ENCODE peak calls at places on chromosome 14, in four cellular contexts. O is HCT116, S is sigmoid colon, U is prostate gland. W is an unnamed sample.

GRCh38 chr14:56810341-56810740 is at the start of gene OTX2:
- DNase-seq in O (no peak), S (no peak), U (no peak), W (no peak)

GRCh38 chr14:105860615-105861580 is 334.5 kb downstream of the TMEM121 start:
- DNase-seq in O (no peak), S (peak), U (no peak), W (no peak)

GRCh38 chr14:36555998-36556743 is 26.2 kb downstream of the NKX2-8 start:
- DNase-seq in O (no peak), S (no peak), U (no peak), W (no peak)

GRCh38 chr14:55654233-55654632 is 74.2 kb downstream of the KTN1 start:
- DNase-seq in O (no peak), S (no peak), U (no peak), W (no peak)

GRCh38 chr14:35158951-35159653 is 36.8 kb downstream of the PRORP start:
- DNase-seq in O (no peak), S (no peak), U (no peak), W (no peak)

GRCh38 chr14:77622562-77622961 is 6.1 kb upstream of the SPTLC2 start:
- DNase-seq in O (no peak), S (no peak), U (no peak), W (no peak)

GRCh38 chr14:71245659-71246361 is 338.6 kb downstream of the PCNX1 start:
- DNase-seq in O (no peak), S (no peak), U (no peak), W (no peak)

GRCh38 chr14:71536015-71536535 is 396.2 kb upstream of the RGS6 start:
- DNase-seq in O (no peak), S (no peak), U (no peak), W (no peak)

GRCh38 chr14:99195602-99196309 is 76.2 kb downstream of the BCL11B start:
- DNase-seq in O (no peak), S (no peak), U (peak), W (no peak)
- H3K27ac ChIP-seq in O (no peak), S (no peak), U (no peak), W (peak)

GRCh38 chr14:49992901-49993335 is 100.0 kb downstream of the ARF6 start:
- DNase-seq in O (no peak), S (no peak), U (no peak), W (no peak)
- TF ChIP-seq POLR2AphosphoS5 in O (no peak), S (no peak), U (no peak), W (no peak)

GRCh38 chr14:74586681-74587362 is 25.2 kb downstream of the LTBP2 start:
- DNase-seq in O (no peak), S (no peak), U (no peak), W (no peak)

GRCh38 chr14:74584966-74585365 is 27.1 kb downstream of the LTBP2 start:
- DNase-seq in O (no peak), S (peak), U (no peak), W (no peak)

GRCh38 chr14:74582910-74583581 is 29.0 kb downstream of the LTBP2 start:
- DNase-seq in O (no peak), S (peak), U (no peak), W (no peak)

GRCh38 chr14:74585406-74586335 is 26.4 kb downstream of the LTBP2 start:
- DNase-seq in O (no peak), S (no peak), U (no peak), W (no peak)

GRCh38 chr14:74583689-74584434 is 28.2 kb downstream of the LTBP2 start:
- DNase-seq in O (peak), S (peak), U (no peak), W (no peak)
- H3K27ac ChIP-seq in O (peak), S (no peak), U (no peak), W (no peak)

GRCh38 chr14:90332271-90332584 is 487 bp upstream of the NRDE2 start:
- DNase-seq in O (no peak), S (no peak), U (no peak), W (no peak)

GRCh38 chr14:90336985-90337384 is 5.2 kb upstream of the NRDE2 start:
- DNase-seq in O (no peak), S (no peak), U (no peak), W (no peak)

GRCh38 chr14:90336401-90336800 is 4.7 kb upstream of the NRDE2 start:
- DNase-seq in O (no peak), S (no peak), U (no peak), W (no peak)

GRCh38 chr14:90330203-90331196 is 1.2 kb downstream of the NRDE2 start:
- DNase-seq in O (no peak), S (no peak), U (no peak), W (no peak)

GRCh38 chr14:90331497-90332270 is at the start of gene NRDE2:
- DNase-seq in O (peak), S (peak), U (peak), W (peak)
- TF ChIP-seq POLR2AphosphoS5 in O (peak), S (peak), U (peak), W (peak)

DNA sequence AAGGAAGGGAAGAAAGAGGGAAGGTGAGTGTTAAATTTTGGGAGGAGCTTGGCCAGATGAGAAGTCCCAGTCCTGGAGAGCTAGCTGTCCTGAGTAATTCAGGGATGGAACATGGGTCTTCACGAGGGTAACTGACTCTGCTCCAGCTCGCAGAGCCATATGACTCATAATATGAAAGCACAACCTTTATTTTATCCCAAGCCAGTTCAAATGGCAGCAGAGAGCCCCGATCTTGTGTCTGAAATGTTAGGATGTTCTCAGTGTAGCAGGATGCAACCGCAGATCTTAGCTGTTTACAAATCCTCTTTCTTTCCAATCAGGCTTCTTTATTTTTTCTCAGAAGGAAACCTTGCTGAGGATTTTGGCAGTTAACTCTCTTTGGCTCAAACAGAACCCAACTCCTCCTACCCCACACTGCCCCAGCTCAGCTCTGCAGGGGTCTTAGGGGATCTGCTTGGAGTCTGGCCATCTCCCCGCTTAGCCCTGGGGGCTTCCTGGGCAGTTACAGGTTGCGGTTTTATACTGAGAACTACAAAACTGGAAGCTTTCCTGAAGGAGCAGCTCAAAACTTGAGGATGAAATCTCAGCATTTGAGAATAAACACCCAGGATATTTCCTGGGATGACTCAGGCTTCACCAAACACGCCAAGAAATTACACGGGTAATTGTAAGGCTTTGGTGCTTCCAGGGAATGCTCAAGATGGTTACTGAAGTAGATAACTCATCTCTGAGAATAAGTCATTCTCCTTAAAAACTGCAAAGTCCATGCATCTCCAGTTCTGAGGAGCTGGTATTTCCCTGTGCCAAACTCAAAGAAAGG is 92.5 kb downstream of the VCPKMT start:
- DNase-seq in O (no peak), S (peak), U (no peak), W (no peak)
- H3K27ac ChIP-seq in O (no peak), S (peak), U (peak), W (peak)

GRCh38 chr14:24233538-24233866 is 773 bp downstream of the GMPR2 start:
- DNase-seq in O (no peak), S (no peak), U (no peak), W (no peak)

GRCh38 chr14:24232121-24232644 is at the start of gene NEDD8:
- DNase-seq in O (peak), S (peak), U (peak), W (peak)

GRCh38 chr14:24231263-24232120 is 675 bp downstream of the NEDD8 start:
- DNase-seq in O (no peak), S (no peak), U (no peak), W (no peak)

GRCh38 chr14:24234095-24235020 is 1.6 kb downstream of the GMPR2 start:
- DNase-seq in O (no peak), S (no peak), U (no peak), W (no peak)

DNA sequence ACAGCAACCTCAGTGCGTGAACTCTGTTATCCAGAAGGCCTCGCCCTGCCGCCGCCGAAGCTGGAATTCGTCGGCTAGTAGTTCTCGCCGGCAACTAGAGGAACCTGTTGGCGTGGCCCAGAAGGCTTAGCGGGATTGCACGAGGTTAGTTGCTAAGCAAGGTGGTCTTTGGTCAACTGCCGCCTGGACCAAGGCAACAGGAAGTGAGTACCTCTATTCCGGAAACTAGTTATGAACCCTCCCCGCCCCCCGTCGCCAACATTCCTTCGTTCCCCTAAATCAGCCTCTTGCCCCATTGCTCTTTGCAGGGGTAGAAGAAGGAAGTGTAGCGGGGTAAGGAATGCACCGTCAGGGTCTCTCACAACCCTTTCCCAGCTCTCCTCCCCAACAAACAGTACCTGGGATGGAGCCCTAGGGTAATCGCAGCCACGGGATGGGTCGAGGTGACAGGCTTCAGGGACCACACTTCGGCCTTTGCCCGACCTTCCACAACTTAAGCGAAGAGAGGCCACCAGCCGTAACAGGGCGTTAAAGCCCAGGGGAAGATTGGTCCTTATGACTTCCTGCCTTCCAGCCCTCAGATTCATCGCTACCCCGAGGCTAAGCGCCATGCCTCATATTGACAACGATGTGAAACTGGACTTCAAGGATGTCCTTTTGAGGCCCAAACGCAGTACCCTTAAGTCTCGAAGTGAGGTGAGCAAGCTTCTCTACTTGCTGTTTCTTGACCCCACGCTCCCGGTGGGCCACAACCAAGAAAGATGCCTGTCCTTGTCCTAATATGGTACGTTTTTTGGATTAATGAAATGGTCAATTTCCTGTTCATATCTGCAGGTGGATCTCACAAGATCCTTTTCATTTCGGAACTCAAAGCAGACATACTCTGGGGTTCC is at the start of gene GMPR2:
- DNase-seq in O (no peak), S (no peak), U (no peak), W (no peak)
- TF ChIP-seq POLR2AphosphoS5 in O (no peak), S (peak), U (peak), W (peak)

DNA sequence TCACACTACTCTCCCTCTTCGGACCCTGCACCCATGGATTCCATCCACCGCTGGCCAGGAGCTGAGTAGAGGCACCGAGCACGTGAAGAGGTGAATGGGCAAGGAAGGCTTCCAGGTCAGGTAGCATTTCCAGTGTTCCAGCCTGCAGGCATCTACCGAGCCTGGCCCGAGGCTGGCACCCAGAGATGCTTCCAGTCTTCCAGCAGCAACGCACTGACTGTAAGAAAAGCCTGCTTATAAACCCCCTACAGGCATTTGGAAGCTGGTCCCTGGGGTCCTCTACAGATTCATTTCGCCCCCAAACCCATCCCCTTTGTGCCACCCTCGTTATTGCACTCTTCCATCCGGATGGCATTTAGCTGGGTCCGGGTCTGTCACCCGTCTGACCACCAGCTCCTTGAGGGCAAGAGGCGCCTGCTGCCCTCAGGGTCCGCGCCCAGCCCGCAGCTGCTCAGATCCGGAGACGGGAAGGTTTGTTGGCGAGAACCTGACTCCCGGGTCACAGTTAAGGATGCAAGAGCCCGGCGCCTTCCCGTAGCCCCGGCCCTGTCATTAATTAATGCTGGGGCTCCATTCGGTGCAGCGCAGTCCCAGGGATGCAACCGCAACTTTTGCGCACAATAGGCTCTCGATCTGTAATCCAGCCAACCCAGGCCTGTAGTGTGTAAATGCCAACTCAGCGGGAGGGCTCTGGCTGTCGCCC is 614 bp upstream of the MARK3 start:
- DNase-seq in O (no peak), S (no peak), U (no peak), W (no peak)
- H3K27ac ChIP-seq in O (peak), S (peak), U (peak), W (peak)

GRCh38 chr14:61750708-61751474 is 11.3 kb upstream of the SNAPC1 start:
- DNase-seq in O (peak), S (peak), U (peak), W (no peak)
- TF ChIP-seq POLR2AphosphoS5 in O (peak), S (peak), U (peak), W (peak)

W was measured in SK-N-MC.